ENCODE peak calls at places on chromosomes 16 and 17, in ten cellular contexts. Z is activated T-cell treated with anti-CD3 and anti-CD28 coated beads, Interleukin-2, amount 50 U/mL, for 72 hours; F is activated naive CD4-positive, alpha-beta T cell; M is NCI-H524; H is putamen; X is ecto neural progenitor cell; D is EL; P is central memory CD4-positive, alpha-beta T cell; N is body of pancreas; K is BJ. L is an unnamed sample.

GRCh38 chr17:73566905-73567782 is 77.1 kb downstream of the SDK2 start:
- DNase-seq in F (no peak), D (no peak), N (no peak), K (no peak), Z (peak; percentile 35), H (no peak), P (peak; percentile 6), X (no peak), M (no peak), L (no peak)

GRCh38 chr17:74343526-74344284 is 17.7 kb downstream of the KIF19 start:
- DNase-seq in H (no peak), Z (no peak), M (peak; percentile 90), K (no peak), X (no peak), F (no peak), P (no peak), D (no peak), N (no peak), L (no peak)

GRCh38 chr17:65518256-65518655 is 43.2 kb downstream of the AXIN2 start:
- DNase-seq in Z (no peak), H (no peak), M (no peak), X (no peak), F (no peak), D (peak; percentile 37), P (no peak), K (no peak), N (no peak), L (no peak)

GRCh38 chr16:74721716-74722115 is 21.1 kb upstream of the MLKL start:
- DNase-seq in M (no peak), X (no peak), D (no peak), P (no peak), F (no peak), K (no peak), Z (no peak), H (no peak), N (no peak), L (peak; percentile 21)

GRCh38 chr17:43871947-43872690 is 25.1 kb downstream of the CD300LG start:
- DNase-seq in D (peak; percentile 19), N (no peak), P (no peak), X (no peak), F (no peak), Z (no peak), M (no peak), H (no peak), K (no peak), L (no peak)

GRCh38 chr16:59463776-59464175 is 729.7 kb upstream of the GOT2 start:
- DNase-seq in P (no peak), M (no peak), H (no peak), Z (no peak), N (no peak), F (no peak), K (no peak), D (peak; percentile 25), X (no peak), L (no peak)

GRCh38 chr16:60318486-60318885 is 1584.4 kb upstream of the GOT2 start:
- DNase-seq in F (no peak), N (no peak), H (no peak), P (no peak), X (no peak), D (no peak), M (no peak), K (no peak), Z (no peak), L (no peak)

GRCh38 chr16:67537270-67537635 is 8.6 kb downstream of the RIPOR1 start:
- DNase-seq in K (no peak), Z (peak; percentile 79), P (peak; percentile 38), N (peak; percentile 43), X (peak; percentile 73), F (peak; percentile 24), M (no peak), D (peak; percentile 63), H (no peak), L (no peak)

GRCh38 chr16:70395345-70395901 is 43.5 kb downstream of the ST3GAL2 start:
- DNase-seq in D (peak; percentile 57), N (peak; percentile 74), K (no peak), Z (peak; percentile 79), X (peak; percentile 86), H (no peak), P (peak; percentile 41), M (no peak), F (no peak), L (peak; percentile 81)

GRCh38 chr17:79214940-79215604 is 140.4 kb downstream of the ENGASE start:
- DNase-seq in H (no peak), N (no peak), K (no peak), P (no peak), F (no peak), X (no peak), M (peak; percentile 99), D (no peak), Z (no peak), L (peak; percentile 6)

GRCh38 chr17:27241346-27241946 is 52.5 kb upstream of the WSB1 start:
- DNase-seq in K (no peak), Z (peak; percentile 10), D (peak; percentile 20), X (no peak), H (no peak), F (no peak), P (no peak), M (no peak), N (no peak), L (peak; percentile 68)

GRCh38 chr16:15618392-15618791 is 24.6 kb downstream of the MARF1 start:
- DNase-seq in M (no peak), P (no peak), D (peak; percentile 91), H (no peak), Z (no peak), F (no peak), X (no peak), N (no peak), K (no peak), L (no peak)

GRCh38 chr17:33234930-33235685 is 58.0 kb downstream of the ASIC2 start:
- DNase-seq in K (peak; percentile 68), P (no peak), H (peak; percentile 36), N (peak; percentile 33), F (no peak), Z (no peak), D (peak; percentile 85), X (no peak), M (no peak), L (no peak)

GRCh38 chr17:45372325-45372869 is 55.6 kb upstream of the MAP3K14 start:
- DNase-seq in F (no peak), H (no peak), P (no peak), D (peak; percentile 47), K (no peak), M (no peak), N (no peak), Z (no peak), X (peak; percentile 47), L (no peak)

GRCh38 chr17:33039874-33040273 is 48.2 kb downstream of the SPACA3 start:
- DNase-seq in D (peak; percentile 70), Z (no peak), X (no peak), N (no peak), H (no peak), P (no peak), M (no peak), K (peak; percentile 33), F (no peak), L (no peak)

GRCh38 chr16:75351183-75351582 is 82.1 kb downstream of the CFDP1 start:
- DNase-seq in M (no peak), Z (no peak), X (no peak), N (no peak), K (peak; percentile 47), D (peak; percentile 80), F (no peak), H (no peak), P (no peak), L (no peak)

GRCh38 chr16:72891291-72892227 is 156.4 kb downstream of the ZFHX3 start:
- DNase-seq in D (no peak), K (no peak), N (no peak), M (no peak), H (no peak), P (no peak), F (no peak), X (no peak), Z (no peak), L (no peak)

GRCh38 chr16:87472935-87473334 is 19.9 kb downstream of the ZCCHC14 start:
- DNase-seq in M (no peak), X (no peak), P (no peak), N (no peak), Z (no peak), F (no peak), H (no peak), D (no peak), K (no peak), L (no peak)

GRCh38 chr16:15509593-15510520 is 75.5 kb downstream of the BMERB1 start:
- DNase-seq in K (no peak), H (no peak), D (peak; percentile 40), X (no peak), F (no peak), M (peak; percentile 54), P (no peak), Z (peak; percentile 34), N (no peak), L (peak; percentile 98)

GRCh38 chr16:1108299-1109252 is 12.5 kb upstream of the C1QTNF8 start:
- DNase-seq in Z (no peak), H (no peak), M (peak; percentile 93), P (no peak), F (no peak), X (no peak), N (peak; percentile 80), D (no peak), K (no peak), L (no peak)

GRCh38 chr16:22638393-22639206 is 127.9 kb downstream of the NPIPB5 start:
- DNase-seq in N (no peak), P (no peak), M (no peak), F (no peak), K (peak; percentile 59), Z (no peak), X (no peak), D (peak; percentile 75), H (peak; percentile 22), L (peak; percentile 56)

GRCh38 chr17:42518046-42518754 is 17.8 kb upstream of the NAGLU start:
- DNase-seq in P (no peak), N (peak; percentile 53), F (no peak), H (no peak), Z (no peak), K (peak; percentile 86), X (no peak), M (peak; percentile 50), D (peak; percentile 98), L (peak; percentile 29)

GRCh38 chr16:81627024-81627423 is 152.1 kb upstream of the PLCG2 start:
- DNase-seq in M (no peak), D (peak; percentile 31), Z (peak; percentile 17), F (no peak), N (no peak), P (no peak), X (no peak), H (no peak), K (no peak), L (no peak)